ENCODE peak calls at places on chromosomes 3 and 15, in seven cellular contexts. I is cardiac muscle cell, P is GM06990, Z is posterior cingulate gyrus, O is cardiac fibroblast, Q is EH, L is NCI-H1105. B is an unnamed sample.

GRCh38 chr15:99432271-99433025 is 133.3 kb upstream of the MEF2A start:
- DNase-seq in I (no peak), P (no peak), Z (no peak), O (no peak), Q (no peak), L (no peak), B (peak; percentile 15)

GRCh38 chr3:45904931-45905330 is 18.6 kb downstream of the CCR9 start:
- DNase-seq in I (no peak), P (peak; percentile 41), Z (no peak), O (no peak), Q (no peak), L (no peak), B (no peak)

GRCh38 chr15:89299896-89300295 is 34.7 kb downstream of the POLG start:
- DNase-seq in I (peak; percentile 65), P (no peak), Z (no peak), O (peak; percentile 68), Q (peak; percentile 51), L (no peak), B (no peak)

GRCh38 chr3:117547956-117548550 is 838.5 kb downstream of the TUSC7 start:
- DNase-seq in I (peak; percentile 57), P (no peak), Z (no peak), O (peak; percentile 54), Q (peak; percentile 48), L (no peak), B (no peak)

GRCh38 chr3:97928986-97929385 is 43.2 kb downstream of the RIOX2 start:
- DNase-seq in I (no peak), P (no peak), Z (no peak), O (no peak), Q (no peak), L (no peak), B (no peak)

GRCh38 chr3:194773216-194773615 is 87.5 kb downstream of the FAM43A start:
- DNase-seq in I (peak; percentile 23), P (no peak), Z (no peak), O (no peak), Q (peak; percentile 73), L (no peak), B (no peak)

GRCh38 chr15:93152951-93153350 is 63.9 kb upstream of the RGMA start:
- DNase-seq in I (peak; percentile 57), P (no peak), Z (peak; percentile 31), O (peak; percentile 34), Q (no peak), L (no peak), B (no peak)

GRCh38 chr3:14474363-14475081 is 65.6 kb downstream of the GRIP2 start:
- DNase-seq in I (no peak), P (no peak), Z (no peak), O (no peak), Q (no peak), L (no peak), B (no peak)

GRCh38 chr15:63335543-63336240 is 46.0 kb downstream of the CA12 start:
- DNase-seq in I (no peak), P (no peak), Z (no peak), O (no peak), Q (no peak), L (no peak), B (no peak)

GRCh38 chr3:39124876-39125836 is 17.7 kb downstream of the TTC21A start:
- DNase-seq in I (peak; percentile 63), P (no peak), Z (no peak), O (peak; percentile 71), Q (peak; percentile 65), L (no peak), B (no peak)

GRCh38 chr15:34335176-34335575 is 2.4 kb downstream of the SLC12A6 start:
- DNase-seq in I (peak; percentile 29), P (peak; percentile 34), Z (no peak), O (peak; percentile 35), Q (no peak), L (no peak), B (no peak)

GRCh38 chr3:154120903-154121235 is 321 bp upstream of the ARHGEF26 start:
- DNase-seq in I (no peak), P (no peak), Z (no peak), O (no peak), Q (no peak), L (no peak), B (no peak)

GRCh38 chr15:65512807-65513416 is 4.6 kb downstream of the DPP8 start:
- DNase-seq in I (peak; percentile 92), P (no peak), Z (peak; percentile 24), O (peak; percentile 94), Q (no peak), L (no peak), B (no peak)

GRCh38 chr3:41460736-41461135 is 261.4 kb downstream of the CTNNB1 start:
- DNase-seq in I (no peak), P (no peak), Z (no peak), O (no peak), Q (no peak), L (no peak), B (no peak)

B was measured in glutamatergic neuron.